ENCODE peak calls at places on chromosomes 12 and 14, in eight cellular contexts. D is foreskin fibroblast, R is K562, U is lower leg skin, Q is kidney epithelial cell, L is NB4, V is H1, G is tibial nerve. K is an unnamed sample.
A peak's percentile ranks its signal among the peaks of the same experiment; 100 is the strongest.

GRCh38 chr14:87888136-87888999 is 104.6 kb downstream of the GALC start:
- DNase-seq in R (peak; percentile 55), D (no peak), V (peak; percentile 39), G (peak; percentile 46), Q (no peak), L (peak; percentile 28), U (no peak), K (no peak)

GRCh38 chr12:76976777-76977465 is 88.4 kb downstream of the E2F7 start:
- DNase-seq in Q (no peak), R (no peak), V (no peak), L (no peak), G (no peak), D (peak; percentile 28), U (no peak), K (no peak)

GRCh38 chr12:64682572-64683277 is 72.4 kb downstream of the RASSF3 start:
- DNase-seq in L (peak; percentile 48), V (no peak), Q (no peak), R (no peak), D (peak; percentile 79), G (no peak), U (peak; percentile 67), K (no peak)

GRCh38 chr14:46300765-46301164 is 350.8 kb downstream of the RPL10L start:
- DNase-seq in D (no peak), V (no peak), G (no peak), U (no peak), R (no peak), Q (no peak), L (no peak), K (no peak)

GRCh38 chr12:122836027-122836921 is 1.0 kb downstream of the HIP1R start:
- DNase-seq in U (peak; percentile 88), Q (no peak), V (no peak), R (peak; percentile 71), G (no peak), L (peak; percentile 85), D (peak; percentile 68), K (no peak)

GRCh38 chr14:75993567-75994041 is 8.0 kb downstream of the IFT43 start:
- DNase-seq in D (no peak), U (no peak), V (no peak), G (no peak), R (no peak), Q (no peak), L (no peak), K (no peak)

GRCh38 chr12:50952510-50952909 is at the start of gene HIGD1C:
- DNase-seq in U (no peak), Q (no peak), L (no peak), R (no peak), D (no peak), V (no peak), G (no peak), K (no peak)

GRCh38 chr12:10307630-10308029 is at the start of gene KLRD1:
- DNase-seq in U (no peak), R (no peak), D (no peak), Q (no peak), L (no peak), V (no peak), G (no peak), K (no peak)

GRCh38 chr14:24232645-24233537 is at the start of gene GMPR2:
- DNase-seq in L (no peak), R (peak; percentile 71), D (peak; percentile 25), Q (no peak), V (no peak), G (no peak), U (no peak), K (no peak)

GRCh38 chr12:30100736-30101135 is 317.0 kb upstream of the TMTC1 start:
- DNase-seq in R (no peak), D (no peak), U (no peak), V (no peak), G (no peak), Q (no peak), L (no peak), K (no peak)

GRCh38 chr14:98633380-98633779 is 638.6 kb downstream of the BCL11B start:
- DNase-seq in V (no peak), Q (no peak), R (no peak), D (no peak), G (no peak), L (no peak), U (no peak), K (peak; percentile 16)

GRCh38 chr12:118981285-118982201 is at the start of gene SRRM4:
- DNase-seq in Q (no peak), V (peak; percentile 73), U (no peak), L (peak; percentile 11), R (peak; percentile 50), D (no peak), G (no peak), K (no peak)

GRCh38 chr12:122282066-122282465 is 15.8 kb upstream of the VPS33A start:
- DNase-seq in V (no peak), Q (no peak), U (no peak), L (no peak), R (no peak), G (no peak), D (peak; percentile 64), K (no peak)

GRCh38 chr14:37420622-37421021 is 174.4 kb downstream of the FOXA1 start:
- DNase-seq in D (no peak), L (no peak), G (no peak), U (no peak), Q (no peak), V (no peak), R (no peak), K (no peak)

GRCh38 chr14:61217516-61217915 is 63.6 kb downstream of the TMEM30B start:
- DNase-seq in U (no peak), V (no peak), D (peak; percentile 54), R (no peak), G (peak; percentile 32), Q (no peak), L (no peak), K (no peak)

GRCh38 chr14:59018978-59019377 is 169.5 kb upstream of the DAAM1 start:
- DNase-seq in U (no peak), L (peak; percentile 4), G (no peak), D (peak; percentile 15), R (peak; percentile 4), V (no peak), Q (no peak), K (no peak)

GRCh38 chr12:54058189-54058917 is 4.7 kb downstream of the HOXC4 start:
- DNase-seq in R (no peak), L (no peak), D (no peak), V (no peak), U (no peak), G (no peak), Q (no peak), K (no peak)

GRCh38 chr12:89980236-89980635 is 271.6 kb upstream of the ATP2B1 start:
- DNase-seq in V (no peak), L (peak; percentile 72), D (peak; percentile 87), Q (no peak), U (no peak), R (no peak), G (peak; percentile 30), K (no peak)

GRCh38 chr12:63795944-63796343 is 16.2 kb downstream of the RXYLT1 start:
- DNase-seq in U (no peak), R (no peak), G (no peak), V (no peak), Q (no peak), D (no peak), L (no peak), K (no peak)

DNA sequence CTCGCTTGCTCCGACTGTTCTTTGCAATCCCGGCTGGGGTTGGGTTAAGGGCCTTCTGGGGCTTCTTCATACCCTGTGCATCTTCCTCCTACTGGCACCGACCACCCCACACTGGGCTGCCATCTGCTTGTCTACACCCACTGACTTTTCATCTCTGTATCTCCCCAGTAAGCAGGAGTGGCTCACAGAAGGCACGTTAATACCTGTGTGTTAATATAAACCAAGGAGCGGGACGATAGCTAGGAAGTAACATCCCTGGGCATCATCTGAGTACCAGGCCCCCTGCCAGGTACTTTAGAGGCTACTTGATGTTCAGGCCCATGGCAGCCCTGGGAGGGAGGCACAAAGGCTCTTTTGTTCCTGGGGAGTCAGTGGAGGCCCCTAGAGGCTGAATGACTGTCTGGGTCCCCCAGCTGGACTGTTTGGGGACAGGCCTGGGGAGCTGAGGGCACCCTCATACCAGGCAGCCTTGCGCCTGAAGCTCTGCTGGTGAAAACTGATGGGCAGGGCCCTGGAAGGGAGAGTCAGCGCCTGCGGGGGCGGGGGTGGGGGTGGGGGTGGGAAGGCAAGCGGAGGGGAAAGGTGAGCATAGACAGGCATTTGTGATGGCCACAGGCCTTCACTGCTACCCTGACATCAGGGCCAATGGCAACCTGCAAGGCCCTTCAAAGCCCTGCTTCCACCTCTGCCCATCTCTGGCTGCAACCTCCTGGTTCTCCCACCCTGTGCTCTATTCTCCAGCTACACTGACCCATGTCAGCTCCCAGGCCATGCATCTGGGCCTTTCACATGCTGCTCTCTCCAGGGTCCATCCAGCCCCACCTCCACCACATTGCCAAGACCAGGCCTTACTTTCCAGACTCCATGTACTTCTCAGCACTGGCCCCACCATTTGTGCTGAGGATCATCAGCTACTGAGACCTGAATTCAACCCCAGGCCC is 34.2 kb upstream of the DEGS2 start:
- DNase-seq in Q (no peak), L (peak; percentile 34), U (no peak), D (no peak), R (peak; percentile 34), G (no peak), V (no peak), K (no peak)
- TF ChIP-seq CTCF in Q (no peak), L (no peak), U (no peak), D (no peak), R (no peak), G (no peak), V (peak; percentile 19), K (no peak)

DNA sequence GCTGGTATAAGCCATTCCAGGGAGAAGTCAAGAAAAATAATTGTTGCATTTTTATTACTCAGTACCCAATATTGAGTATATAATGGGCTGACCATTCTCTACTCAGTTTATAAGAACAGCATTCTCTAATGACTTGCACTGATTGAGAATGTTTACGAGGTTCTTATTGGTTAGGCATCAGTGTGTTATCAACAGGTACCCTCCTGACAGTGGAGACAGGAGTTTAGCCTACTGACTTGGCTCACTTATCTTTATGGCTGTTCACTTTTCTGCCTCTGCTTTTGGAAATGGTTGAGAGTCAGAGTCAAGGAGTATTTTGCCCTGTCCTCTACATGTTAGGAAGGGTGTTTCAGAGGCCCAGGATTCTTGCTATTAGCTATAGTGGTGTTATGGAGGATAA is 228.0 kb upstream of the RGS6 start:
- DNase-seq in D (no peak), R (no peak), U (no peak), G (no peak), L (no peak), V (no peak), Q (no peak), K (no peak)
- TF ChIP-seq CTCF in D (no peak), R (no peak), U (no peak), G (no peak), L (no peak), V (no peak), Q (no peak), K (no peak)

GRCh38 chr12:46373303-46374182 is 970 bp upstream of the SLC38A2 start:
- DNase-seq in U (peak; percentile 92), R (peak; percentile 64), Q (no peak), L (peak; percentile 69), V (no peak), G (peak; percentile 49), D (peak; percentile 73), K (peak; percentile 39)
- TF ChIP-seq CTCF in U (no peak), R (peak; percentile 13), Q (peak; percentile 32), L (no peak), V (peak; percentile 15), G (no peak), D (peak; percentile 3), K (no peak)

DNA sequence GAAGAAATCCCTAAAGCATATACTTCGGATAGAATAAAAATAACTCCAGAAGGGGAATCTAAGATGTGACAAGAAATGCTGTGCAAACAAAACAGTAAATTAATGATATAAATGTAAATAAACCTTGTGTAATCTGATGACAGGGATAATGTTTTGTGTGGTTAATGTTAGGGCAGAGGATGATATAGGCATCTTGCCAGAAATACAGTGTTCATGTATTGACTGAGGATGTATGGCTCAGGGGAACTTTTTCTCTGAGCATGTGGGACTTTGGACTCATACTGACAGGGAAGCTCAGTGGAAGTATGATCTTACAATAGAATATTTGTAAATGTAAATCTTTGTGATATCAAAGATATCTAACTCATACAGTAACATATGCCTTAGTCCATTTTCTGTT is 420.2 kb downstream of the TMTC2 start:
- DNase-seq in Q (no peak), D (no peak), L (no peak), U (no peak), R (no peak), V (no peak), G (no peak), K (no peak)
- TF ChIP-seq CTCF in Q (no peak), D (no peak), L (no peak), U (no peak), R (no peak), V (no peak), G (no peak), K (no peak)

K was measured in lung.